ENCODE peak calls at places on chromosomes 3 and 15, in nine cellular contexts. X is KBM-7, S is hypothalamus, Q is neural crest cell, F is HS-5, B is fibroblast of pulmonary artery, C is GM13977, U is amniotic epithelial cell, T is iris pigment epithelial cell. I is an unnamed sample.

GRCh38 chr3:98765721-98766120 is 2.6 kb downstream of the ST3GAL6 start:
- DNase-seq in X (no peak), S (no peak), Q (no peak), F (no peak), B (no peak), C (no peak), U (no peak), T (peak; percentile 43), I (no peak)

GRCh38 chr15:39300451-39301153 is 280.3 kb upstream of the THBS1 start:
- DNase-seq in X (no peak), S (no peak), Q (no peak), F (peak; percentile 49), B (peak; percentile 73), C (no peak), U (peak; percentile 59), T (peak; percentile 65), I (no peak)

GRCh38 chr3:117734431-117734830 is 1024.9 kb downstream of the TUSC7 start:
- DNase-seq in X (no peak), S (no peak), Q (no peak), F (peak; percentile 45), B (no peak), C (no peak), U (no peak), T (peak; percentile 31), I (no peak)

GRCh38 chr3:38586546-38587520 is 62.7 kb downstream of the SCN5A start:
- DNase-seq in X (no peak), S (no peak), Q (no peak), F (no peak), B (no peak), C (no peak), U (no peak), T (no peak), I (no peak)

GRCh38 chr3:64983583-64984359 is 296.0 kb upstream of the ADAMTS9 start:
- DNase-seq in X (no peak), S (no peak), Q (no peak), F (no peak), B (no peak), C (no peak), U (peak; percentile 29), T (no peak), I (no peak)

GRCh38 chr15:44414001-44414400 is 13.4 kb upstream of the CTDSPL2 start:
- DNase-seq in X (no peak), S (no peak), Q (no peak), F (no peak), B (no peak), C (peak; percentile 24), U (no peak), T (no peak), I (no peak)

GRCh38 chr3:128932516-128933212 is 53.2 kb downstream of the ACAD9 start:
- DNase-seq in X (no peak), S (no peak), Q (no peak), F (no peak), B (no peak), C (no peak), U (no peak), T (no peak), I (no peak)

GRCh38 chr3:195003006-195003892 is 267.7 kb downstream of the XXYLT1 start:
- DNase-seq in X (peak; percentile 94), S (no peak), Q (no peak), F (no peak), B (peak; percentile 78), C (no peak), U (no peak), T (no peak), I (no peak)

GRCh38 chr15:44616974-44617373 is 46.5 kb downstream of the SPG11 start:
- DNase-seq in X (no peak), S (no peak), Q (no peak), F (no peak), B (no peak), C (no peak), U (no peak), T (no peak), I (no peak)

GRCh38 chr15:43903864-43904290 is 77.1 kb downstream of the WDR76 start:
- DNase-seq in X (peak; percentile 84), S (peak; percentile 21), Q (peak; percentile 89), F (no peak), B (peak; percentile 75), C (peak; percentile 75), U (peak; percentile 50), T (peak; percentile 48), I (peak; percentile 80)

GRCh38 chr15:100060276-100060926 is 281.4 kb downstream of the ADAMTS17 start:
- DNase-seq in X (no peak), S (no peak), Q (no peak), F (peak; percentile 32), B (peak; percentile 80), C (no peak), U (peak; percentile 62), T (peak; percentile 50), I (no peak)

GRCh38 chr3:180743813-180744212 is 64.5 kb upstream of the CCDC39 start:
- DNase-seq in X (no peak), S (no peak), Q (no peak), F (no peak), B (no peak), C (no peak), U (no peak), T (no peak), I (no peak)

GRCh38 chr3:38564631-38565338 is 68.6 kb downstream of the EXOG start:
- DNase-seq in X (no peak), S (no peak), Q (no peak), F (no peak), B (no peak), C (no peak), U (no peak), T (no peak), I (no peak)

GRCh38 chr15:62316413-62317060 is 151.5 kb upstream of the C2CD4B start:
- DNase-seq in X (no peak), S (no peak), Q (no peak), F (no peak), B (no peak), C (no peak), U (no peak), T (no peak), I (no peak)

GRCh38 chr3:132256984-132257383 is 60.2 kb upstream of the ACP3 start:
- DNase-seq in X (peak; percentile 82), S (no peak), Q (peak; percentile 24), F (no peak), B (peak; percentile 80), C (no peak), U (peak; percentile 51), T (peak; percentile 41), I (no peak)

GRCh38 chr3:43024183-43024865 is 45.2 kb downstream of the GASK1A start:
- DNase-seq in X (peak; percentile 65), S (no peak), Q (no peak), F (no peak), B (no peak), C (no peak), U (no peak), T (no peak), I (no peak)

GRCh38 chr15:78174398-78174797 is 25.2 kb downstream of the IDH3A start:
- DNase-seq in X (peak; percentile 76), S (no peak), Q (no peak), F (no peak), B (no peak), C (no peak), U (no peak), T (no peak), I (no peak)

GRCh38 chr3:170692720-170693119 is 106.8 kb upstream of the SLC7A14 start:
- DNase-seq in X (no peak), S (no peak), Q (no peak), F (no peak), B (no peak), C (no peak), U (peak; percentile 38), T (peak; percentile 55), I (no peak)

GRCh38 chr15:67340630-67341029 is 86.0 kb downstream of the IQCH start:
- DNase-seq in X (no peak), S (no peak), Q (no peak), F (no peak), B (no peak), C (no peak), U (no peak), T (no peak), I (no peak)

I was measured in germinal center.